ENCODE peak calls at places on chromosome 19, in six cellular contexts. B is Calu3; L is stimulated activated CD4-positive, alpha-beta T cell treated with anti-CD3 and anti-CD28 coated beads, TNF-alpha, amount 100 ng/mL, for 48 hours; A is heart right ventricle; O is T-helper 1 cell; W is mammary epithelial cell. K is an unnamed sample.

GRCh38 chr19:56159009-56159501 is 16.8 kb upstream of the GALP start:
- DNase-seq in B (no peak), O (no peak), W (no peak), A (no peak), L (no peak), K (no peak)

GRCh38 chr19:45231891-45232290 is 13.3 kb downstream of the EXOC3L2 start:
- DNase-seq in W (peak), O (no peak), B (no peak), A (no peak), L (no peak), K (no peak)

GRCh38 chr19:40744554-40745401 is 5.5 kb downstream of the ACTMAP start:
- DNase-seq in O (no peak), A (no peak), L (no peak), B (no peak), W (no peak), K (no peak)

GRCh38 chr19:7382694-7383093 is 34.0 kb downstream of the ARHGEF18 start:
- DNase-seq in B (no peak), W (no peak), A (no peak), L (no peak), O (no peak), K (no peak)

GRCh38 chr19:58509731-58510083 is 2.1 kb downstream of the SLC27A5 start:
- DNase-seq in A (no peak), W (no peak), B (no peak), O (no peak), L (no peak), K (no peak)

GRCh38 chr19:1255186-1256161 is 7.1 kb downstream of the MIDN start:
- DNase-seq in W (no peak), A (no peak), O (no peak), L (no peak), B (no peak), K (no peak)

GRCh38 chr19:45514376-45515051 is 7.2 kb downstream of the VASP start:
- DNase-seq in O (no peak), W (peak), A (no peak), B (peak), L (no peak), K (no peak)

GRCh38 chr19:5147971-5148793 is 179.3 kb downstream of the KDM4B start:
- DNase-seq in A (peak), W (no peak), L (no peak), B (no peak), O (peak), K (no peak)

GRCh38 chr19:1172353-1173159 is 1.5 kb downstream of the SBNO2 start:
- DNase-seq in L (no peak), W (peak), A (peak), O (no peak), B (peak), K (peak)

GRCh38 chr19:35154535-35155406 is at the start of gene FXYD5:
- DNase-seq in W (peak), B (peak), O (peak), L (peak), A (peak), K (peak)

GRCh38 chr19:55353803-55354697 is 469 bp downstream of the COX6B2 start:
- DNase-seq in B (peak), W (peak), A (peak), O (peak), L (peak), K (no peak)

GRCh38 chr19:55377356-55378131 is 918 bp downstream of the TMEM190 start:
- DNase-seq in W (no peak), O (no peak), A (no peak), L (no peak), B (no peak), K (no peak)

GRCh38 chr19:22625266-22626035 is 8.7 kb upstream of the ZNF492 start:
- DNase-seq in O (no peak), W (no peak), B (no peak), A (no peak), L (no peak), K (no peak)

GRCh38 chr19:41352609-41353465 is 885 bp downstream of the TGFB1 start:
- DNase-seq in A (peak), O (peak), L (peak), W (peak), B (peak), K (peak)

GRCh38 chr19:55594996-55595530 is 4.3 kb downstream of the FIZ1 start:
- DNase-seq in A (no peak), O (no peak), B (no peak), W (no peak), L (no peak), K (no peak)

GRCh38 chr19:40806385-40807146 is 7.6 kb downstream of the EGLN2 start:
- DNase-seq in O (peak), W (peak), A (peak), L (peak), B (no peak), K (peak)

GRCh38 chr19:49848938-49849337 is 2.0 kb upstream of the PTOV1 start:
- DNase-seq in B (no peak), A (no peak), W (no peak), O (no peak), L (no peak), K (no peak)

GRCh38 chr19:46218160-46218559 is 11.4 kb upstream of the IGFL1 start:
- DNase-seq in A (no peak), B (peak), W (peak), O (no peak), L (peak), K (no peak)

GRCh38 chr19:23908165-23908564 is 6.5 kb upstream of the ZNF726 start:
- DNase-seq in A (no peak), O (no peak), B (no peak), L (no peak), W (no peak), K (no peak)

GRCh38 chr19:17333611-17334413 is 843 bp downstream of the ANO8 start:
- DNase-seq in W (peak), O (peak), L (no peak), A (no peak), B (peak), K (peak)

GRCh38 chr19:50025022-50025793 is at the start of gene VRK3:
- DNase-seq in A (peak), O (peak), L (peak), W (peak), B (peak), K (peak)

GRCh38 chr19:14381689-14382474 is 638 bp downstream of the ADGRE5 start:
- DNase-seq in O (peak), A (peak), W (peak), B (peak), L (no peak), K (no peak)

GRCh38 chr19:31667106-31667505 is 317.9 kb upstream of the TSHZ3 start:
- DNase-seq in O (no peak), L (no peak), A (no peak), W (no peak), B (no peak), K (no peak)

GRCh38 chr19:35045667-35046300 is 4.3 kb downstream of the HPN start:
- DNase-seq in B (no peak), L (no peak), O (no peak), W (peak), A (no peak), K (no peak)

GRCh38 chr19:4988770-4989251 is 19.9 kb downstream of the KDM4B start:
- DNase-seq in W (no peak), L (no peak), A (no peak), B (no peak), O (no peak), K (no peak)

GRCh38 chr19:4916292-4917082 is 7.2 kb downstream of the UHRF1 start:
- DNase-seq in O (no peak), A (no peak), B (no peak), W (no peak), L (no peak), K (no peak)

GRCh38 chr19:45767881-45768643 is 990 bp downstream of the SIX5 start:
- DNase-seq in B (peak), O (no peak), L (no peak), A (peak), W (peak), K (no peak)

GRCh38 chr19:33374406-33374703 is 846 bp downstream of the CEBPG start:
- DNase-seq in O (no peak), B (no peak), L (no peak), A (no peak), W (peak), K (no peak)

GRCh38 chr19:4547303-4548237 is 7.7 kb upstream of the LRG1 start:
- DNase-seq in W (no peak), A (no peak), B (peak), O (no peak), L (no peak), K (no peak)

GRCh38 chr19:29815231-29815630 is 3.4 kb downstream of the CCNE1 start:
- DNase-seq in W (no peak), O (no peak), B (no peak), A (no peak), L (no peak), K (no peak)

GRCh38 chr19:42156571-42156970 is 24.3 kb upstream of the POU2F2 start:
- DNase-seq in W (no peak), A (no peak), L (no peak), O (no peak), B (no peak), K (no peak)

GRCh38 chr19:33472696-33473624 is 48.6 kb downstream of the PEPD start:
- DNase-seq in A (no peak), O (no peak), W (peak), B (no peak), L (no peak), K (peak)

GRCh38 chr19:55777528-55777927 is 8.6 kb downstream of the RFPL4AL1 start:
- DNase-seq in L (no peak), B (peak), W (no peak), A (no peak), O (no peak), K (no peak)

GRCh38 chr19:14890616-14891379 is 4.9 kb upstream of the OR7A17 start:
- DNase-seq in L (no peak), A (no peak), W (no peak), O (no peak), B (no peak), K (no peak)

GRCh38 chr19:51139299-51140018 is 2.6 kb upstream of the SIGLEC7 start:
- DNase-seq in B (no peak), L (no peak), W (no peak), A (no peak), O (no peak), K (no peak)